ENCODE peak calls at places on chromosomes 16 and 17, in eight cellular contexts. One of them, this sample, is unnamed.

GRCh38 chr16:28067604-28068382 is 4.3 kb upstream of the GSG1L start:
- DNase-seq in A549: no peak
- DNase-seq in GM23338: no peak
- DNase-seq in CD8-positive, alpha-beta T cell: no peak
- DNase-seq in heart right ventricle: no peak
- DNase-seq in lung: no peak
- DNase-seq in lower lobe of right lung: no peak
- DNase-seq in tibial nerve: peak; percentile 23
- DNase-seq in this sample: no peak

GRCh38 chr17:29195465-29196081 is 15.4 kb upstream of the MYO18A start:
- DNase-seq in heart right ventricle: no peak
- DNase-seq in CD8-positive, alpha-beta T cell: no peak
- DNase-seq in lung: no peak
- DNase-seq in A549: no peak
- DNase-seq in tibial nerve: no peak
- DNase-seq in lower lobe of right lung: peak; percentile 60
- DNase-seq in GM23338: no peak
- DNase-seq in this sample: no peak

GRCh38 chr16:75810998-75811634 is 84.8 kb upstream of the CPHXL start:
- DNase-seq in lung: no peak
- DNase-seq in tibial nerve: no peak
- DNase-seq in CD8-positive, alpha-beta T cell: no peak
- DNase-seq in GM23338: peak; percentile 27
- DNase-seq in heart right ventricle: no peak
- DNase-seq in lower lobe of right lung: no peak
- DNase-seq in A549: no peak
- DNase-seq in this sample: no peak

GRCh38 chr16:89602273-89602951 is 11.0 kb upstream of the DPEP1 start:
- DNase-seq in A549: peak; percentile 56
- DNase-seq in tibial nerve: no peak
- DNase-seq in GM23338: peak; percentile 80
- DNase-seq in lower lobe of right lung: no peak
- DNase-seq in heart right ventricle: no peak
- DNase-seq in CD8-positive, alpha-beta T cell: peak; percentile 69
- DNase-seq in lung: no peak
- DNase-seq in this sample: peak; percentile 12

GRCh38 chr16:81560979-81561657 is 116.5 kb downstream of the CMIP start:
- DNase-seq in lower lobe of right lung: peak; percentile 21
- DNase-seq in CD8-positive, alpha-beta T cell: no peak
- DNase-seq in lung: no peak
- DNase-seq in heart right ventricle: no peak
- DNase-seq in GM23338: no peak
- DNase-seq in tibial nerve: no peak
- DNase-seq in A549: no peak
- DNase-seq in this sample: no peak

GRCh38 chr17:35244345-35245195 is 1.7 kb downstream of the SLFN5 start:
- DNase-seq in lower lobe of right lung: peak; percentile 87
- DNase-seq in A549: peak; percentile 34
- DNase-seq in lung: peak; percentile 79
- DNase-seq in heart right ventricle: peak; percentile 70
- DNase-seq in CD8-positive, alpha-beta T cell: peak; percentile 92
- DNase-seq in tibial nerve: peak; percentile 85
- DNase-seq in GM23338: peak; percentile 52
- DNase-seq in this sample: peak; percentile 41

GRCh38 chr17:35088647-35088910 is 25.1 kb upstream of the RFFL start:
- DNase-seq in lower lobe of right lung: peak; percentile 65
- DNase-seq in A549: no peak
- DNase-seq in CD8-positive, alpha-beta T cell: no peak
- DNase-seq in tibial nerve: peak; percentile 11
- DNase-seq in heart right ventricle: no peak
- DNase-seq in GM23338: no peak
- DNase-seq in lung: no peak
- DNase-seq in this sample: no peak

GRCh38 chr17:74159226-74159840 is 44.1 kb upstream of the RPL38 start:
- DNase-seq in GM23338: no peak
- DNase-seq in CD8-positive, alpha-beta T cell: no peak
- DNase-seq in lung: no peak
- DNase-seq in lower lobe of right lung: no peak
- DNase-seq in heart right ventricle: no peak
- DNase-seq in tibial nerve: no peak
- DNase-seq in A549: no peak
- DNase-seq in this sample: no peak

GRCh38 chr16:1206786-1207185 is 18.3 kb downstream of the TPSG1 start:
- DNase-seq in lung: no peak
- DNase-seq in CD8-positive, alpha-beta T cell: no peak
- DNase-seq in lower lobe of right lung: no peak
- DNase-seq in heart right ventricle: no peak
- DNase-seq in tibial nerve: no peak
- DNase-seq in A549: no peak
- DNase-seq in GM23338: no peak
- DNase-seq in this sample: no peak

GRCh38 chr16:31268033-31268365 is 8.2 kb downstream of the ITGAM start:
- DNase-seq in A549: no peak
- DNase-seq in CD8-positive, alpha-beta T cell: no peak
- DNase-seq in GM23338: no peak
- DNase-seq in lung: no peak
- DNase-seq in lower lobe of right lung: no peak
- DNase-seq in tibial nerve: no peak
- DNase-seq in heart right ventricle: no peak
- DNase-seq in this sample: no peak

GRCh38 chr17:82217120-82217529 is 4.5 kb upstream of the CCDC57 start:
- DNase-seq in CD8-positive, alpha-beta T cell: no peak
- DNase-seq in GM23338: no peak
- DNase-seq in A549: no peak
- DNase-seq in lung: no peak
- DNase-seq in lower lobe of right lung: peak; percentile 80
- DNase-seq in tibial nerve: no peak
- DNase-seq in heart right ventricle: no peak
- DNase-seq in this sample: no peak

GRCh38 chr17:27575912-27576252 is 55.1 kb upstream of the LGALS9 start:
- DNase-seq in lower lobe of right lung: no peak
- DNase-seq in tibial nerve: no peak
- DNase-seq in GM23338: no peak
- DNase-seq in CD8-positive, alpha-beta T cell: no peak
- DNase-seq in A549: no peak
- DNase-seq in heart right ventricle: no peak
- DNase-seq in lung: no peak
- DNase-seq in this sample: peak; percentile 68

GRCh38 chr17:8126306-8127066 is 2.6 kb upstream of the HES7 start:
- DNase-seq in GM23338: peak; percentile 69
- DNase-seq in A549: peak; percentile 65
- DNase-seq in lung: no peak
- DNase-seq in CD8-positive, alpha-beta T cell: no peak
- DNase-seq in heart right ventricle: peak; percentile 63
- DNase-seq in lower lobe of right lung: no peak
- DNase-seq in tibial nerve: peak; percentile 23
- DNase-seq in this sample: peak; percentile 44

DNA sequence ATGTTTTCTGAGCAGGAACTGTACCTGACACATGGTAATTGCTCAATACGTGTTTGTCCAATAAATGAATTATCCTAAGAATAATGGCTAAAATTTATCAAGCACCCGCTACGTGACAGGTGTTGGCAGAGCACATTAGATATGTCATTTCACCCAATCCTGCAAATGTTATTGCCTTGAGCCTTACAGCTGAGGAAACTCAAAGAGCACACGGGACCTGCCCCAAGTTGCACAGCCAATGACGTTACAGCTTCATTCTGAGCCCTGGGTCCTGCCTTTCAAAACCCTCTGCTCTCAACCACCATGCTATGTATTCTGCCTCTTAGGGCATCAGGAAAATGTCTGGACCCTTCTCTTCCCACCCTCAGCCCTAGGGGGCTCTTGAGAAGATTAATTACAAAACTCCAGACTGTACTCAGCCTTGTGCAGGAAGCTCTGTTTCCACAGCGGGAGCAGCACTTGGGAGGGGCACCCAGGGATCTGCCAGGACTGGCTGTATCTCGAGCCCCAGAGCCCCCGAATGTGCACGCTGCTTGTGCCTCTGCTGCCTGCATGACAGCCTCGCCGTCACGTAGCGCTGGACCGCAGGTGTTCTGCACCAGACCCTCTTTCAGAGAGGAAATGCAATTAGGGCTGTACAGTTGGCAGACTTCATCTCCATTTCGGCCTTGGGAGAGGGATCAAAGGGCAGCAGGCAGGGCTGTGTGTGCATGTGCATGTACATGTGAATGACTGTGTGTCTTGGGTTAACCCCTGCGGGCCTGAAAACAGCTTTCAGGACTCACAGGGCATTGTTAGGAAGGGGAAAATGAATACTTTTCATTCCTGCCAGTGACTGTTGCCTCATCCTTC is 71.6 kb downstream of the GPR139 start:
- DNase-seq in lower lobe of right lung: no peak
- DNase-seq in GM23338: no peak
- DNase-seq in CD8-positive, alpha-beta T cell: no peak
- DNase-seq in tibial nerve: no peak
- DNase-seq in lung: no peak
- DNase-seq in A549: no peak
- DNase-seq in heart right ventricle: no peak
- DNase-seq in this sample: no peak
- H3K4me1 ChIP-seq in lower lobe of right lung: no peaks in the 10 kb centered on the region
- H3K4me1 ChIP-seq in GM23338: no peaks in the 10 kb centered on the region
- H3K4me1 ChIP-seq in CD8-positive, alpha-beta T cell: no peaks in the 10 kb centered on the region
- H3K4me1 ChIP-seq in tibial nerve: no peaks in the 10 kb centered on the region
- H3K4me1 ChIP-seq in lung: no peaks in the 10 kb centered on the region
- H3K4me1 ChIP-seq in A549: no peaks in the 10 kb centered on the region
- H3K4me1 ChIP-seq in heart right ventricle: no peaks in the 10 kb centered on the region
- H3K4me1 ChIP-seq in this sample: no peaks in the 10 kb centered on the region

GRCh38 chr16:73199214-73199613 is 151.3 kb upstream of the ZFHX3 start:
- DNase-seq in lower lobe of right lung: no peak
- DNase-seq in lung: no peak
- DNase-seq in heart right ventricle: no peak
- DNase-seq in CD8-positive, alpha-beta T cell: no peak
- DNase-seq in A549: no peak
- DNase-seq in GM23338: no peak
- DNase-seq in tibial nerve: no peak
- DNase-seq in this sample: no peak
- TF ChIP-seq CTCF in lower lobe of right lung: no peak
- TF ChIP-seq CTCF in lung: no peak
- TF ChIP-seq CTCF in heart right ventricle: no peak
- TF ChIP-seq CTCF in CD8-positive, alpha-beta T cell: no peak
- TF ChIP-seq CTCF in A549: peak; percentile 26
- TF ChIP-seq CTCF in GM23338: peak; percentile 40
- TF ChIP-seq CTCF in tibial nerve: no peak
- TF ChIP-seq CTCF in this sample: no peak

GRCh38 chr17:57853695-57854094 is 3.9 kb upstream of the MRPS23 start:
- DNase-seq in lower lobe of right lung: no peak
- DNase-seq in tibial nerve: no peak
- DNase-seq in heart right ventricle: peak; percentile 57
- DNase-seq in CD8-positive, alpha-beta T cell: no peak
- DNase-seq in lung: no peak
- DNase-seq in A549: no peak
- DNase-seq in GM23338: no peak
- DNase-seq in this sample: peak; percentile 85

GRCh38 chr17:57859601-57860413 is 10.0 kb upstream of the MRPS23 start:
- DNase-seq in CD8-positive, alpha-beta T cell: no peak
- DNase-seq in heart right ventricle: no peak
- DNase-seq in A549: no peak
- DNase-seq in tibial nerve: no peak
- DNase-seq in GM23338: no peak
- DNase-seq in lung: no peak
- DNase-seq in lower lobe of right lung: no peak
- DNase-seq in this sample: no peak

GRCh38 chr17:57855391-57856035 is 5.7 kb upstream of the MRPS23 start:
- DNase-seq in lower lobe of right lung: no peak
- DNase-seq in tibial nerve: no peak
- DNase-seq in A549: no peak
- DNase-seq in GM23338: no peak
- DNase-seq in heart right ventricle: no peak
- DNase-seq in CD8-positive, alpha-beta T cell: no peak
- DNase-seq in lung: no peak
- DNase-seq in this sample: no peak

GRCh38 chr17:57858838-57859237 is 9.0 kb upstream of the MRPS23 start:
- DNase-seq in GM23338: no peak
- DNase-seq in lung: no peak
- DNase-seq in heart right ventricle: no peak
- DNase-seq in lower lobe of right lung: no peak
- DNase-seq in A549: no peak
- DNase-seq in tibial nerve: no peak
- DNase-seq in CD8-positive, alpha-beta T cell: no peak
- DNase-seq in this sample: no peak

GRCh38 chr17:57856792-57857620 is 7.2 kb upstream of the MRPS23 start:
- DNase-seq in lung: no peak
- DNase-seq in tibial nerve: no peak
- DNase-seq in heart right ventricle: no peak
- DNase-seq in A549: no peak
- DNase-seq in CD8-positive, alpha-beta T cell: no peak
- DNase-seq in GM23338: no peak
- DNase-seq in lower lobe of right lung: no peak
- DNase-seq in this sample: no peak
- H3K4me1 ChIP-seq in lung: peaks cover 13% of the 10 kb centered on the region
- H3K4me1 ChIP-seq in tibial nerve: peaks cover 16% of the 10 kb centered on the region
- H3K4me1 ChIP-seq in heart right ventricle: peaks cover 29% of the 10 kb centered on the region
- H3K4me1 ChIP-seq in A549: peaks cover 65% of the 10 kb centered on the region
- H3K4me1 ChIP-seq in CD8-positive, alpha-beta T cell: peaks cover 14% of the 10 kb centered on the region
- H3K4me1 ChIP-seq in GM23338: peaks cover 14% of the 10 kb centered on the region
- H3K4me1 ChIP-seq in lower lobe of right lung: peaks cover 41% of the 10 kb centered on the region
- H3K4me1 ChIP-seq in this sample: peaks cover 14% of the 10 kb centered on the region

DNA sequence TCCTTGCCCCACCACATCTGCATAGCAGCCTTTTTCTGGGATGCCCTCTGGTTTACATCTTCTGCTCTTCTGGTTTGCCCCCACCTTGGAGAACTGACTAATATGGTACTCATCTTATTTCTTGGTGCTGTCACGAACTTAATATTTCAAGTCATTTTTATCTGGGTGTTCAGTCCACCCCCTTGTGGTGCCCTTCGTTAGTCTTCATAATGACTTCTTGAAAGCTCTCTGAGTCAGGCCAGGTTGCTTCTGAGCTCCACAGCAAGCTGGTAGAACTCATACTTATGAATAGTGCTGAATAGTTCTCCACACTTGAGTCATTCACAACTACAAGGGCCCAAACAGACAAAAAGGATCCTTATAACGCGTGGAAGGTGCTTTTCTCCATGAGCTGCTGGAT is 35.8 kb upstream of the TEKT3 start:
- DNase-seq in heart right ventricle: no peak
- DNase-seq in lower lobe of right lung: no peak
- DNase-seq in GM23338: no peak
- DNase-seq in CD8-positive, alpha-beta T cell: no peak
- DNase-seq in tibial nerve: no peak
- DNase-seq in A549: no peak
- DNase-seq in lung: no peak
- DNase-seq in this sample: no peak
- TF ChIP-seq CTCF in heart right ventricle: no peak
- TF ChIP-seq CTCF in lower lobe of right lung: no peak
- TF ChIP-seq CTCF in GM23338: no peak
- TF ChIP-seq CTCF in CD8-positive, alpha-beta T cell: no peak
- TF ChIP-seq CTCF in tibial nerve: no peak
- TF ChIP-seq CTCF in A549: no peak
- TF ChIP-seq CTCF in lung: no peak
- TF ChIP-seq CTCF in this sample: no peak

GRCh38 chr16:70795513-70795912 is 5.4 kb downstream of the VAC14 start:
- DNase-seq in A549: no peak
- DNase-seq in heart right ventricle: no peak
- DNase-seq in lung: no peak
- DNase-seq in lower lobe of right lung: no peak
- DNase-seq in tibial nerve: no peak
- DNase-seq in GM23338: no peak
- DNase-seq in CD8-positive, alpha-beta T cell: no peak
- DNase-seq in this sample: peak; percentile 60
- H3K4me1 ChIP-seq in A549: peaks cover 10% of the 10 kb centered on the region
- H3K4me1 ChIP-seq in heart right ventricle: peaks cover 13% of the 10 kb centered on the region
- H3K4me1 ChIP-seq in lung: peaks cover 2% of the 10 kb centered on the region
- H3K4me1 ChIP-seq in lower lobe of right lung: peaks cover 17% of the 10 kb centered on the region
- H3K4me1 ChIP-seq in tibial nerve: peaks cover 12% of the 10 kb centered on the region
- H3K4me1 ChIP-seq in GM23338: peaks cover 19% of the 10 kb centered on the region
- H3K4me1 ChIP-seq in CD8-positive, alpha-beta T cell: peaks cover 11% of the 10 kb centered on the region
- H3K4me1 ChIP-seq in this sample: peaks cover 18% of the 10 kb centered on the region